ENCODE peak calls at places on chromosomes 6 and 20, in six cellular contexts. J is D341Med; K is neural crest cell; W is GM12864; E is effector CD8-positive, alpha-beta T cell; I is A549. P is an unnamed sample.

GRCh38 chr6:162271922-162272321 is 455.6 kb downstream of the PRKN start:
- DNase-seq in E (no peak), K (no peak), W (no peak), I (no peak), J (no peak), P (no peak)

GRCh38 chr20:62307226-62308101 is 4.7 kb downstream of the ADRM1 start:
- DNase-seq in K (no peak), I (no peak), W (no peak), E (no peak), J (no peak), P (no peak)

GRCh38 chr6:134182528-134182927 is 130.1 kb upstream of the SLC2A12 start:
- DNase-seq in W (no peak), I (no peak), K (no peak), E (no peak), J (no peak), P (no peak)

GRCh38 chr6:20879526-20879925 is 345.3 kb downstream of the CDKAL1 start:
- DNase-seq in K (no peak), E (no peak), J (no peak), I (no peak), W (no peak), P (no peak)

GRCh38 chr6:126721581-126722145 is 381.7 kb downstream of the CENPW start:
- DNase-seq in J (no peak), W (no peak), K (no peak), I (no peak), E (no peak), P (no peak)

GRCh38 chr6:56222509-56222908 is 24.9 kb downstream of the COL21A1 start:
- DNase-seq in I (no peak), J (no peak), K (no peak), W (no peak), E (no peak), P (no peak)

GRCh38 chr20:20017852-20018245 is 687 bp downstream of the NAA20 start:
- DNase-seq in J (no peak), E (no peak), K (no peak), W (no peak), I (peak), P (no peak)

GRCh38 chr6:32083812-32084768 is 25.0 kb downstream of the TNXB start:
- DNase-seq in I (no peak), W (no peak), J (no peak), E (no peak), K (no peak), P (no peak)

GRCh38 chr20:4217349-4217761 is 202.0 kb upstream of the RNF24 start:
- DNase-seq in K (no peak), J (no peak), E (no peak), W (no peak), I (peak), P (no peak)

GRCh38 chr20:33990075-33990474 is 3.6 kb upstream of the RALY start:
- DNase-seq in E (no peak), I (no peak), W (no peak), K (no peak), J (no peak), P (no peak)

GRCh38 chr6:130693944-130694343 is 133.3 kb upstream of the SMLR1 start:
- DNase-seq in J (no peak), K (no peak), I (no peak), W (no peak), E (no peak), P (no peak)

GRCh38 chr20:49853640-49854039 is 41.0 kb downstream of the SLC9A8 start:
- DNase-seq in I (no peak), W (no peak), K (peak), E (no peak), J (no peak), P (no peak)

GRCh38 chr6:133587396-133587795 is 301.5 kb upstream of the TCF21 start:
- DNase-seq in J (no peak), W (no peak), I (no peak), K (no peak), E (no peak), P (no peak)

GRCh38 chr6:33777716-33778474 is 11.0 kb downstream of the LEMD2 start:
- DNase-seq in K (no peak), W (no peak), E (no peak), J (no peak), I (no peak), P (no peak)

GRCh38 chr6:15642276-15642675 is 20.6 kb downstream of the DTNBP1 start:
- DNase-seq in E (no peak), W (no peak), J (no peak), I (no peak), K (no peak), P (no peak)

GRCh38 chr6:166707045-166707444 is 80.0 kb upstream of the RPS6KA2 start:
- DNase-seq in E (no peak), I (peak), K (peak), W (no peak), J (no peak), P (no peak)

GRCh38 chr20:50848341-50848808 is 53.5 kb downstream of the BCAS4 start:
- DNase-seq in K (no peak), I (no peak), W (no peak), E (no peak), J (no peak), P (no peak)

GRCh38 chr6:43761666-43762409 is 8.2 kb upstream of the VEGFA start:
- DNase-seq in J (no peak), I (no peak), E (no peak), W (no peak), K (no peak), P (no peak)

GRCh38 chr6:984031-984430 is 291.1 kb upstream of the EXOC2 start:
- DNase-seq in E (no peak), I (no peak), K (no peak), J (peak), W (no peak), P (no peak)